ENCODE peak calls at places on chromosomes 12 and 14, in ten cellular contexts. T is heart right ventricle, J is tibial nerve, E is adrenal gland, X is fibroblast of lung, P is sigmoid colon, U is SK-N-SH, C is aorta, O is MM.1S, I is Peyer's patch. W is an unnamed sample.

GRCh38 chr12:123787466-123787865 is 25.4 kb downstream of the DNAH10 start:
- DNase-seq in X (no peak), O (no peak), P (no peak), I (no peak), U (no peak), E (no peak), C (no peak), J (no peak), T (no peak), W (no peak)

GRCh38 chr14:67551123-67551522 is 18.0 kb downstream of the PLEKHH1 start:
- DNase-seq in J (no peak), E (no peak), P (no peak), T (no peak), U (no peak), O (no peak), C (no peak), I (no peak), X (no peak), W (no peak)

GRCh38 chr12:107179883-107180282 is 86.5 kb upstream of the CRY1 start:
- DNase-seq in E (no peak), U (no peak), P (no peak), O (no peak), J (no peak), C (no peak), I (no peak), T (no peak), X (peak; percentile 6), W (no peak)

GRCh38 chr14:61215222-61216010 is 65.7 kb downstream of the TMEM30B start:
- DNase-seq in T (no peak), E (no peak), I (no peak), J (no peak), X (peak; percentile 42), O (no peak), P (no peak), C (no peak), U (no peak), W (no peak)

GRCh38 chr14:64541971-64542838 is 1.7 kb downstream of the HSPA2 start:
- DNase-seq in P (peak; percentile 71), E (peak; percentile 21), C (peak; percentile 50), I (no peak), J (no peak), T (no peak), U (no peak), O (no peak), X (no peak), W (no peak)

GRCh38 chr12:143964-144649 is 69.8 kb downstream of the SLC6A12 start:
- DNase-seq in T (no peak), P (no peak), U (no peak), E (no peak), O (no peak), X (peak; percentile 44), C (no peak), I (peak; percentile 91), J (no peak), W (no peak)

GRCh38 chr14:104723651-104724406 is at the start of gene ADSS1:
- DNase-seq in T (peak; percentile 81), J (peak; percentile 40), X (peak; percentile 32), I (peak; percentile 86), E (peak; percentile 76), P (no peak), U (peak; percentile 98), O (peak; percentile 15), C (peak; percentile 86), W (peak; percentile 73)

GRCh38 chr12:40921563-40922163 is 229.4 kb downstream of the CNTN1 start:
- DNase-seq in C (no peak), X (peak; percentile 1), J (no peak), U (no peak), I (no peak), E (no peak), O (peak; percentile 48), T (no peak), P (no peak), W (no peak)

GRCh38 chr12:79706156-79706555 is 15.4 kb upstream of the PAWR start:
- DNase-seq in O (no peak), T (no peak), U (no peak), E (no peak), P (no peak), I (no peak), X (no peak), J (no peak), C (no peak), W (no peak)

GRCh38 chr12:95118138-95118787 is 44.8 kb upstream of the NR2C1 start:
- DNase-seq in C (no peak), X (peak; percentile 93), O (no peak), T (no peak), P (no peak), J (no peak), E (no peak), I (no peak), U (no peak), W (no peak)

GRCh38 chr12:108523365-108523764 is 8.3 kb downstream of the FICD start:
- DNase-seq in T (no peak), E (no peak), C (no peak), I (no peak), J (no peak), X (no peak), O (no peak), P (no peak), U (no peak), W (no peak)
- H3K36me3 ChIP-seq in T (peaks cover 11% of the 10 kb centered on the region), E (no peaks in the 10 kb centered on the region), C (no peaks in the 10 kb centered on the region), I (no peaks in the 10 kb centered on the region), J (peaks cover 44% of the 10 kb centered on the region), X (peaks cover 41% of the 10 kb centered on the region), O (peaks cover 51% of the 10 kb centered on the region), P (peaks cover 48% of the 10 kb centered on the region), U (peaks cover 41% of the 10 kb centered on the region), W (peaks cover 97% of the 10 kb centered on the region)

GRCh38 chr12:1593232-1594044 is 943 bp downstream of the FBXL14 start:
- DNase-seq in T (peak; percentile 23), U (peak; percentile 61), P (peak; percentile 78), O (peak; percentile 75), X (peak; percentile 36), C (peak; percentile 65), E (peak; percentile 54), J (no peak), I (peak; percentile 84), W (peak; percentile 57)

GRCh38 chr12:1595690-1596347 is 1.4 kb upstream of the FBXL14 start:
- DNase-seq in X (peak; percentile 37), E (no peak), P (no peak), U (no peak), T (no peak), I (no peak), O (no peak), J (no peak), C (no peak), W (no peak)

GRCh38 chr12:1594045-1594294 is 411 bp downstream of the FBXL14 start:
- DNase-seq in U (peak; percentile 79), T (peak; percentile 71), I (peak; percentile 87), J (no peak), C (peak; percentile 85), P (peak; percentile 79), E (no peak), O (peak; percentile 76), X (peak; percentile 64), W (no peak)

GRCh38 chr12:1595026-1595561 is 713 bp upstream of the FBXL14 start:
- DNase-seq in P (peak; percentile 76), T (peak; percentile 37), I (no peak), X (no peak), J (no peak), O (no peak), U (no peak), C (peak; percentile 61), E (no peak), W (no peak)

DNA sequence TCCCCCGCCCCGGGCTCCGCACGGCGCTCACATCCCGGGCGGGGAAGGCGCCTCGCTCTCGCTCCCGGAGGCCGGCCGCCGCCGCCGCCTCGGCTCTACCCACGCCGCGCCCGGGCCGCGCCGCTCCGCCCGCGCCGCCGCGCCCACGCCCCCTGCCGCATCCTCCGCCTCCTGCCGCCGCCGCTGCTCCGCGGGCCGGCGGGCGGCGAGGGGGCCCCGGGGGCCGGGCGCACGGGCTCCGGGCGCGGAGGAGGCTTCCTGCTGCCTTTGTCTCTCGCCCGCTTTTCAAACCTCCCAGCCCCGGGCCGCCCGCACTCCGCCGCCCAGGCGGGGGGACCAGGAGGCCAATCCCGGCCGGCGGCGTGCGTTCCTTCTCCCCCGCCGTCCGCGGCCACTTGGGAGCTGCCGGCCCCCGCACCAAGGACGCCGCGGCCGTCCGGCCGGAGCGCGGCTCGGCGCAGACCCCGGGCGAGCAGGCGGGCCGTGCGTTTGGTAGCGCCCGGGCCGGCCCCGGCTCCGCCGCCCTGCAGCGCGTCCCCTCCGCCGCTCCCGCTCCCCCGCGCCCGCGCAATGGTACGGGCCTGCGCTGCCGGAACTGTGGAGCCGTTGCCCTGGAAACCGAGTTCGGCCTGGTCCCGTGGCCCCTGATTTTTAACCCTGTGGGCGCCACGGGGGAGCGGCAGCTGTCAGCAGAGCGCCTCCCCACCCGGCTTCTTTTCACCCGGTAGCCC is at the start of gene FBXL14:
- DNase-seq in X (peak; percentile 88), E (peak; percentile 93), T (peak; percentile 94), C (peak; percentile 95), U (peak; percentile 92), P (peak; percentile 95), I (peak; percentile 96), O (peak; percentile 89), J (peak; percentile 83), W (peak; percentile 92)
- H3K4me1 ChIP-seq in X (peaks cover 17% of the 10 kb centered on the region), E (peaks cover 52% of the 10 kb centered on the region), T (peaks cover 36% of the 10 kb centered on the region), C (peaks cover 3% of the 10 kb centered on the region), U (peaks cover 33% of the 10 kb centered on the region), P (peaks cover 34% of the 10 kb centered on the region), I (peaks cover 17% of the 10 kb centered on the region), O (peaks cover 29% of the 10 kb centered on the region), J (no peaks in the 10 kb centered on the region), W (peaks cover 23% of the 10 kb centered on the region)

DNA sequence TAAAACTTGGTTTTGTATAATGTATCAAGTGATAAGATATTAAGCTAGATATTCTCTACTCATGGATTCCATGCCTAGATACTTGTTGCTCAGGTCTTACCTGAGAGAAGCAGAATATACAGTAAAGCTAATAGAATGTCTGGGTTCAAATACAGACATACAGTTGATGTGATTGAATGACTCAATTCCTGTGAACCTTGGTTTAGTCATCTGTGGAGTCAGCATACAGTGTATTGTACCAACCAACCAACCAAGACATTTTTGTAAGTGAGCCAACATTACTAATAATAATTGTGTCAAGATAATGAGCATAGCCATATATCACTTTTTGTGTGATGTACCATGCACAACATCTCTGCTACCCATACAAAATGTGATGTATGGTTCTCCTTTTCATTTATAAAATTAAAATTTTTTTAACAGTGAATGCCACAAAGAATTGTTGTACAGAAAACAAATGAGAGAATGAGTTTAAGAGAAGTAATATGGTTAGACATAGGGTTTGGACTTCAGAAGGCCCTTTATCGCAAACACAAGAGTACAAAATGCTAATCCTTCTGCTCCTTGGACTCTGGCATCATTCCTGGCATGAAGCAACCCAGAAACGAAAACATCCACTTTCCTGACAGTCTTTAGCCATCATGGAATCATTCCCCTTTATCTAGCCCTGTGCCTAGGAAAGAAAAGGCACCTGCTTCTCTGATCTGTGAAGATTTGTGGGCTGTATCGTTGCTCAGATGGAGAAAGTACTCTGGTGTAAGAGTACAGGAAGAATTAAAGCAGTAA is 977.2 kb upstream of the USP15 start:
- DNase-seq in X (peak; percentile 9), P (no peak), E (no peak), C (no peak), T (no peak), O (no peak), J (no peak), I (no peak), U (no peak), W (no peak)
- H3K9me3 ChIP-seq in X (no peaks in the 10 kb centered on the region), P (peaks cover 3% of the 10 kb centered on the region), E (no peaks in the 10 kb centered on the region), C (peaks cover 5% of the 10 kb centered on the region), T (no peaks in the 10 kb centered on the region), O (no peaks in the 10 kb centered on the region), J (no peaks in the 10 kb centered on the region), I (no peaks in the 10 kb centered on the region), U (peaks cover 4% of the 10 kb centered on the region), W (no peaks in the 10 kb centered on the region)

GRCh38 chr12:124976999-124977398 is 11.9 kb downstream of the DHX37 start:
- DNase-seq in X (no peak), J (no peak), C (no peak), O (no peak), P (no peak), I (no peak), T (no peak), E (no peak), U (no peak), W (no peak)
- H3K36me3 ChIP-seq in X (peaks cover 28% of the 10 kb centered on the region), J (peaks cover 38% of the 10 kb centered on the region), C (peaks cover 3% of the 10 kb centered on the region), O (no peaks in the 10 kb centered on the region), P (peaks cover 6% of the 10 kb centered on the region), I (no peaks in the 10 kb centered on the region), T (peaks cover 8% of the 10 kb centered on the region), E (no peaks in the 10 kb centered on the region), U (peaks cover 9% of the 10 kb centered on the region), W (peaks cover 75% of the 10 kb centered on the region)

W was measured in naive thymus-derived CD4-positive, alpha-beta T cell.